ENCODE peak calls at places on chromosomes 4 and X, in six cellular contexts. One of them, this sample, is unnamed.

GRCh38 chr4:55291227-55291629 is 54.8 kb upstream of the SRD5A3 start:
- DNase-seq in head of caudate nucleus: no peak
- DNase-seq in aorta: no peak
- DNase-seq in T-helper 2 cell: no peak
- DNase-seq in bronchial epithelial cell: no peak
- DNase-seq in NCI-H226: no peak
- DNase-seq in this sample: no peak

GRCh38 chr4:2927696-2928075 is 35.5 kb downstream of the NOP14 start:
- DNase-seq in NCI-H226: no peak
- DNase-seq in aorta: peak; percentile 30
- DNase-seq in T-helper 2 cell: no peak
- DNase-seq in head of caudate nucleus: no peak
- DNase-seq in bronchial epithelial cell: no peak
- DNase-seq in this sample: peak; percentile 59

GRCh38 chrX:138711399-138712347 is at the start of gene FGF13:
- DNase-seq in NCI-H226: no peak
- DNase-seq in aorta: peak; percentile 62
- DNase-seq in head of caudate nucleus: peak; percentile 43
- DNase-seq in bronchial epithelial cell: peak; percentile 1
- DNase-seq in T-helper 2 cell: no peak
- DNase-seq in this sample: no peak

GRCh38 chrX:155215443-155216178 is 649 bp upstream of the VBP1 start:
- DNase-seq in aorta: no peak
- DNase-seq in NCI-H226: no peak
- DNase-seq in bronchial epithelial cell: peak; percentile 10
- DNase-seq in head of caudate nucleus: no peak
- DNase-seq in T-helper 2 cell: no peak
- DNase-seq in this sample: no peak

GRCh38 chr4:79164961-79165610 is 160.8 kb downstream of the NAA11 start:
- DNase-seq in bronchial epithelial cell: no peak
- DNase-seq in NCI-H226: no peak
- DNase-seq in head of caudate nucleus: no peak
- DNase-seq in aorta: no peak
- DNase-seq in T-helper 2 cell: no peak
- DNase-seq in this sample: no peak

GRCh38 chr4:141705048-141705746 is 68.8 kb downstream of the IL15 start:
- DNase-seq in aorta: no peak
- DNase-seq in NCI-H226: no peak
- DNase-seq in head of caudate nucleus: no peak
- DNase-seq in T-helper 2 cell: no peak
- DNase-seq in bronchial epithelial cell: no peak
- DNase-seq in this sample: no peak

GRCh38 chr4:183721207-183722081 is 62.4 kb downstream of the TRAPPC11 start:
- DNase-seq in T-helper 2 cell: peak; percentile 18
- DNase-seq in NCI-H226: no peak
- DNase-seq in head of caudate nucleus: peak; percentile 50
- DNase-seq in bronchial epithelial cell: peak; percentile 12
- DNase-seq in aorta: peak; percentile 69
- DNase-seq in this sample: no peak

GRCh38 chrX:68822641-68823410 is 6.0 kb upstream of the EFNB1 start:
- DNase-seq in T-helper 2 cell: no peak
- DNase-seq in aorta: peak; percentile 65
- DNase-seq in head of caudate nucleus: no peak
- DNase-seq in NCI-H226: peak; percentile 52
- DNase-seq in bronchial epithelial cell: no peak
- DNase-seq in this sample: no peak

GRCh38 chr4:139227729-139228404 is 50.8 kb upstream of the ELF2 start:
- DNase-seq in aorta: no peak
- DNase-seq in bronchial epithelial cell: no peak
- DNase-seq in head of caudate nucleus: no peak
- DNase-seq in NCI-H226: no peak
- DNase-seq in T-helper 2 cell: no peak
- DNase-seq in this sample: no peak

GRCh38 chr4:6625256-6625655 is 15.2 kb upstream of the MRFAP1 start:
- DNase-seq in T-helper 2 cell: no peak
- DNase-seq in aorta: no peak
- DNase-seq in NCI-H226: no peak
- DNase-seq in bronchial epithelial cell: no peak
- DNase-seq in head of caudate nucleus: no peak
- DNase-seq in this sample: no peak

GRCh38 chr4:26157541-26157940 is 163.3 kb upstream of the RBPJ start:
- DNase-seq in bronchial epithelial cell: no peak
- DNase-seq in NCI-H226: no peak
- DNase-seq in T-helper 2 cell: no peak
- DNase-seq in aorta: no peak
- DNase-seq in head of caudate nucleus: no peak
- DNase-seq in this sample: no peak

GRCh38 chr4:183142566-183143545 is 43.8 kb downstream of the WWC2 start:
- DNase-seq in T-helper 2 cell: no peak
- DNase-seq in aorta: peak; percentile 52
- DNase-seq in head of caudate nucleus: no peak
- DNase-seq in NCI-H226: peak; percentile 79
- DNase-seq in bronchial epithelial cell: peak; percentile 83
- DNase-seq in this sample: peak; percentile 69

GRCh38 chr4:174528226-174528625 is 5.9 kb upstream of the HPGD start:
- DNase-seq in NCI-H226: no peak
- DNase-seq in bronchial epithelial cell: no peak
- DNase-seq in aorta: no peak
- DNase-seq in T-helper 2 cell: no peak
- DNase-seq in head of caudate nucleus: no peak
- DNase-seq in this sample: no peak

GRCh38 chrX:103586314-103586646 is 965 bp downstream of the TCEAL4 start:
- DNase-seq in T-helper 2 cell: no peak
- DNase-seq in head of caudate nucleus: peak; percentile 14
- DNase-seq in bronchial epithelial cell: no peak
- DNase-seq in NCI-H226: no peak
- DNase-seq in aorta: peak; percentile 47
- DNase-seq in this sample: no peak

GRCh38 chr4:127555106-127555505 is 77.7 kb upstream of the INTU start:
- DNase-seq in aorta: no peak
- DNase-seq in bronchial epithelial cell: peak; percentile 35
- DNase-seq in head of caudate nucleus: no peak
- DNase-seq in NCI-H226: no peak
- DNase-seq in T-helper 2 cell: no peak
- DNase-seq in this sample: no peak

GRCh38 chrX:124406294-124407013 is 60.1 kb downstream of the SH2D1A start:
- DNase-seq in head of caudate nucleus: peak; percentile 17
- DNase-seq in T-helper 2 cell: peak; percentile 11
- DNase-seq in aorta: no peak
- DNase-seq in NCI-H226: peak; percentile 37
- DNase-seq in bronchial epithelial cell: peak; percentile 82
- DNase-seq in this sample: no peak

GRCh38 chr4:107389965-107390364 is 330.1 kb downstream of the PAPSS1 start:
- DNase-seq in head of caudate nucleus: no peak
- DNase-seq in aorta: no peak
- DNase-seq in NCI-H226: no peak
- DNase-seq in bronchial epithelial cell: no peak
- DNase-seq in T-helper 2 cell: no peak
- DNase-seq in this sample: no peak

GRCh38 chrX:70096052-70096451 is 33.8 kb downstream of the OTUD6A start:
- DNase-seq in NCI-H226: no peak
- DNase-seq in T-helper 2 cell: no peak
- DNase-seq in head of caudate nucleus: no peak
- DNase-seq in bronchial epithelial cell: peak; percentile 32
- DNase-seq in aorta: no peak
- DNase-seq in this sample: no peak

GRCh38 chr4:75344915-75345314 is 169.3 kb downstream of the RCHY1 start:
- DNase-seq in bronchial epithelial cell: peak; percentile 23
- DNase-seq in T-helper 2 cell: no peak
- DNase-seq in NCI-H226: peak; percentile 54
- DNase-seq in head of caudate nucleus: no peak
- DNase-seq in aorta: no peak
- DNase-seq in this sample: no peak

GRCh38 chrX:10555846-10556245 is 64.5 kb downstream of the MID1 start:
- DNase-seq in NCI-H226: no peak
- DNase-seq in head of caudate nucleus: no peak
- DNase-seq in bronchial epithelial cell: no peak
- DNase-seq in aorta: no peak
- DNase-seq in T-helper 2 cell: no peak
- DNase-seq in this sample: no peak

GRCh38 chrX:115372026-115372610 is 82.6 kb downstream of the LUZP4 start:
- DNase-seq in aorta: no peak
- DNase-seq in T-helper 2 cell: no peak
- DNase-seq in NCI-H226: peak; percentile 60
- DNase-seq in bronchial epithelial cell: peak; percentile 74
- DNase-seq in head of caudate nucleus: no peak
- DNase-seq in this sample: no peak

GRCh38 chr4:154854362-154854761 is 73.3 kb downstream of the RBM46 start:
- DNase-seq in bronchial epithelial cell: peak; percentile 39
- DNase-seq in head of caudate nucleus: no peak
- DNase-seq in NCI-H226: no peak
- DNase-seq in T-helper 2 cell: no peak
- DNase-seq in aorta: no peak
- DNase-seq in this sample: no peak

GRCh38 chr4:118783887-118784286 is 52.0 kb downstream of the SEC24D start:
- DNase-seq in bronchial epithelial cell: peak; percentile 46
- DNase-seq in head of caudate nucleus: no peak
- DNase-seq in T-helper 2 cell: no peak
- DNase-seq in NCI-H226: no peak
- DNase-seq in aorta: no peak
- DNase-seq in this sample: no peak

GRCh38 chr4:1992468-1993168 is 16.2 kb downstream of the NELFA start:
- DNase-seq in NCI-H226: no peak
- DNase-seq in T-helper 2 cell: no peak
- DNase-seq in head of caudate nucleus: no peak
- DNase-seq in bronchial epithelial cell: no peak
- DNase-seq in aorta: no peak
- DNase-seq in this sample: peak; percentile 79

GRCh38 chr4:138348055-138348454 is 105.9 kb upstream of the SLC7A11 start:
- DNase-seq in T-helper 2 cell: no peak
- DNase-seq in head of caudate nucleus: no peak
- DNase-seq in NCI-H226: no peak
- DNase-seq in bronchial epithelial cell: peak; percentile 68
- DNase-seq in aorta: no peak
- DNase-seq in this sample: no peak

GRCh38 chrX:149374751-149375150 is 130.4 kb downstream of the IDS start:
- DNase-seq in head of caudate nucleus: no peak
- DNase-seq in bronchial epithelial cell: no peak
- DNase-seq in aorta: no peak
- DNase-seq in NCI-H226: no peak
- DNase-seq in T-helper 2 cell: no peak
- DNase-seq in this sample: no peak

GRCh38 chrX:102517331-102517730 is 792 bp upstream of the TMSB15A start:
- DNase-seq in head of caudate nucleus: no peak
- DNase-seq in NCI-H226: no peak
- DNase-seq in T-helper 2 cell: no peak
- DNase-seq in aorta: no peak
- DNase-seq in bronchial epithelial cell: peak; percentile 13
- DNase-seq in this sample: no peak

GRCh38 chr4:185227131-185227551 is 17.7 kb downstream of the SNX25 start:
- DNase-seq in NCI-H226: no peak
- DNase-seq in T-helper 2 cell: no peak
- DNase-seq in aorta: no peak
- DNase-seq in head of caudate nucleus: no peak
- DNase-seq in bronchial epithelial cell: no peak
- DNase-seq in this sample: no peak

GRCh38 chrX:155747520-155747919 is 133.6 kb upstream of the VAMP7 start:
- DNase-seq in T-helper 2 cell: no peak
- DNase-seq in bronchial epithelial cell: peak; percentile 63
- DNase-seq in aorta: peak; percentile 45
- DNase-seq in head of caudate nucleus: no peak
- DNase-seq in NCI-H226: peak; percentile 26
- DNase-seq in this sample: no peak

GRCh38 chrX:108216862-108217571 is 125.4 kb downstream of the ATG4A start:
- DNase-seq in head of caudate nucleus: no peak
- DNase-seq in T-helper 2 cell: no peak
- DNase-seq in bronchial epithelial cell: no peak
- DNase-seq in aorta: no peak
- DNase-seq in NCI-H226: no peak
- DNase-seq in this sample: no peak

GRCh38 chr4:66017671-66018070 is 347.4 kb upstream of the EPHA5 start:
- DNase-seq in bronchial epithelial cell: no peak
- DNase-seq in aorta: no peak
- DNase-seq in T-helper 2 cell: no peak
- DNase-seq in NCI-H226: no peak
- DNase-seq in head of caudate nucleus: no peak
- DNase-seq in this sample: no peak

GRCh38 chrX:44431206-44431605 is 87.7 kb upstream of the EFHC2 start:
- DNase-seq in NCI-H226: peak; percentile 56
- DNase-seq in T-helper 2 cell: no peak
- DNase-seq in head of caudate nucleus: no peak
- DNase-seq in bronchial epithelial cell: peak; percentile 85
- DNase-seq in aorta: no peak
- DNase-seq in this sample: no peak

GRCh38 chrX:105460366-105460765 is 239.9 kb upstream of the TEX13A start:
- DNase-seq in head of caudate nucleus: no peak
- DNase-seq in NCI-H226: peak; percentile 50
- DNase-seq in aorta: no peak
- DNase-seq in bronchial epithelial cell: peak; percentile 43
- DNase-seq in T-helper 2 cell: no peak
- DNase-seq in this sample: no peak

GRCh38 chrX:87744391-87744790 is 226.8 kb downstream of the KLHL4 start:
- DNase-seq in head of caudate nucleus: no peak
- DNase-seq in aorta: no peak
- DNase-seq in T-helper 2 cell: no peak
- DNase-seq in bronchial epithelial cell: no peak
- DNase-seq in NCI-H226: no peak
- DNase-seq in this sample: no peak

GRCh38 chrX:15146515-15146914 is 123.4 kb downstream of the ASB9 start:
- DNase-seq in NCI-H226: no peak
- DNase-seq in bronchial epithelial cell: no peak
- DNase-seq in T-helper 2 cell: no peak
- DNase-seq in aorta: no peak
- DNase-seq in head of caudate nucleus: no peak
- DNase-seq in this sample: no peak

This sample was measured in lower leg skin.